ENCODE peak calls at places on chromosomes 2 and 18, in four cellular contexts. One of them, this sample, is unnamed.

GRCh38 chr18:48948112-48949050 is 2.4 kb downstream of the SMAD7 start:
- DNase-seq in A549: no peak
- DNase-seq in tibial artery: no peak
- DNase-seq in ovary: no peak
- DNase-seq in this sample: peak; percentile 83

GRCh38 chr2:28906376-28906775 is 11.9 kb downstream of the WDR43 start:
- DNase-seq in A549: no peak
- DNase-seq in tibial artery: no peak
- DNase-seq in ovary: no peak
- DNase-seq in this sample: no peak

GRCh38 chr18:55328301-55328700 is 259.7 kb downstream of the TCF4 start:
- DNase-seq in A549: no peak
- DNase-seq in tibial artery: no peak
- DNase-seq in ovary: no peak
- DNase-seq in this sample: no peak

GRCh38 chr2:106771811-106772210 is 114.2 kb downstream of the ST6GAL2 start:
- DNase-seq in A549: no peak
- DNase-seq in tibial artery: no peak
- DNase-seq in ovary: no peak
- DNase-seq in this sample: no peak

GRCh38 chr2:157107877-157108276 is 149.6 kb upstream of the GALNT5 start:
- DNase-seq in A549: no peak
- DNase-seq in tibial artery: no peak
- DNase-seq in ovary: no peak
- DNase-seq in this sample: no peak

GRCh38 chr2:108449410-108450200 is 599 bp downstream of the GCC2 start:
- DNase-seq in A549: peak; percentile 9
- DNase-seq in tibial artery: no peak
- DNase-seq in ovary: peak; percentile 19
- DNase-seq in this sample: no peak

GRCh38 chr2:127056086-127056485 is 50.9 kb downstream of the BIN1 start:
- DNase-seq in A549: no peak
- DNase-seq in tibial artery: no peak
- DNase-seq in ovary: no peak
- DNase-seq in this sample: no peak

GRCh38 chr18:36757081-36757480 is 71.7 kb downstream of the TPGS2 start:
- DNase-seq in A549: peak; percentile 56
- DNase-seq in tibial artery: no peak
- DNase-seq in ovary: no peak
- DNase-seq in this sample: no peak

GRCh38 chr2:72117718-72118117 is 29.9 kb downstream of the CYP26B1 start:
- DNase-seq in A549: no peak
- DNase-seq in tibial artery: no peak
- DNase-seq in ovary: no peak
- DNase-seq in this sample: no peak

GRCh38 chr18:24727685-24728084 is 267.2 kb downstream of the HRH4 start:
- DNase-seq in A549: no peak
- DNase-seq in tibial artery: no peak
- DNase-seq in ovary: no peak
- DNase-seq in this sample: no peak

GRCh38 chr2:57888463-57888862 is 158.1 kb upstream of the VRK2 start:
- DNase-seq in A549: no peak
- DNase-seq in tibial artery: no peak
- DNase-seq in ovary: no peak
- DNase-seq in this sample: no peak

GRCh38 chr2:109128466-109129355 is at the start of gene SH3RF3:
- DNase-seq in A549: peak; percentile 24
- DNase-seq in tibial artery: peak; percentile 86
- DNase-seq in ovary: peak; percentile 49
- DNase-seq in this sample: peak; percentile 79

GRCh38 chr2:219308142-219309093 is 783 bp downstream of the PTPRN start:
- DNase-seq in A549: peak; percentile 70
- DNase-seq in tibial artery: no peak
- DNase-seq in ovary: peak; percentile 55
- DNase-seq in this sample: peak; percentile 79

GRCh38 chr18:75473316-75473715 is 45.8 kb upstream of the SMIM21 start:
- DNase-seq in A549: no peak
- DNase-seq in tibial artery: no peak
- DNase-seq in ovary: no peak
- DNase-seq in this sample: no peak

GRCh38 chr2:236638707-236639106 is 69.1 kb downstream of the ACKR3 start:
- DNase-seq in A549: no peak
- DNase-seq in tibial artery: peak; percentile 53
- DNase-seq in ovary: no peak
- DNase-seq in this sample: peak; percentile 34

GRCh38 chr2:240250985-240251847 is 110.8 kb upstream of the OTOS start:
- DNase-seq in A549: peak; percentile 80
- DNase-seq in tibial artery: peak; percentile 99
- DNase-seq in ovary: peak; percentile 95
- DNase-seq in this sample: peak; percentile 92

GRCh38 chr18:10234281-10234680 is 220.2 kb upstream of the APCDD1 start:
- DNase-seq in A549: no peak
- DNase-seq in tibial artery: no peak
- DNase-seq in ovary: no peak
- DNase-seq in this sample: no peak

GRCh38 chr2:11343626-11344341 is 652 bp downstream of the ROCK2 start:
- DNase-seq in A549: peak; percentile 36
- DNase-seq in tibial artery: peak; percentile 79
- DNase-seq in ovary: peak; percentile 42
- DNase-seq in this sample: peak; percentile 80

GRCh38 chr2:44291281-44292248 is 16.3 kb downstream of the SLC3A1 start:
- DNase-seq in A549: peak; percentile 81
- DNase-seq in tibial artery: peak; percentile 80
- DNase-seq in ovary: no peak
- DNase-seq in this sample: peak; percentile 70

DNA sequence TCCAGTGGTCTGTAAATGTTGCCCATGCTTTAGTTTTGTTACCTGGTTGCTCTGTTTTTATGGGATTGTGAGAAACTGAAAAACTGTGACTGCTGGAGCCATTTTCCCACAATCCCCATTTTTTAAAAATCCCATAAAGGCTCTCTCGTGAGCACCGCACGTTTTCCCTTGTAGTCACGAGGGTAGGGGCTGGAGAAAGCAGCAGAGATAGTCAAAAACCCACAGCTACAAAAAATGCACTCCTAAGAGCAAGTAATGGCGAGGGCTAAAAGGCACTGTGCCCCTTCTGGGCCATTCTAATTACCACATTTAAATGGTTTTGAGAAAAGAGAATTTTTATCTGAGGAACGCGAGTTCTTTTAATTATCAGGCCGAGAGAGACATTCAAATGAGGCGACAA is 1.8 kb upstream of the CTDP1 start:
- DNase-seq in A549: no peak
- DNase-seq in tibial artery: peak; percentile 24
- DNase-seq in ovary: no peak
- DNase-seq in this sample: no peak
- H3K27ac ChIP-seq in A549: no peak overlapping the region
- H3K27ac ChIP-seq in tibial artery: no peak overlapping the region
- H3K27ac ChIP-seq in ovary: no peak overlapping the region
- H3K27ac ChIP-seq in this sample: peak overlapping the region; percentile 99

DNA sequence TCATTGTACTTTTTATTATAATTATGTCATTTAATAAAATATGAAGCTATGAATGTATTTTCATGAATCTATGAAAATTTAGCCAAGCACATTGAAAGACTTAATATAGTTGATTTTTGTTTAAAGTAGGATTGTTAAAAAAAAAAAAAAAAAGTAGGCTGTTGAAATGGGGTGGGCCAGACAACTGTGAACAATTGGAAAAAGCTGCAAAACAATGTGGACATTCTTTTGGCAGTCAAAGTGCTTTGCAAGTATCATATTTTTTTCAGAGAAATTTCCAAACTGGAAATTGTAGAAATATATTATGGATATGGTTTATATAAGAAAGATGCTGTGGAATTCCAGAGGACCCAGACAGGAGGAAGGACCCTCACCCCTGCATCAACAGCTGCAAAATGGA is 82.1 kb downstream of the ETAA1 start:
- DNase-seq in A549: no peak
- DNase-seq in tibial artery: no peak
- DNase-seq in ovary: no peak
- DNase-seq in this sample: no peak
- H3K4me1 ChIP-seq in A549: peaks cover 8% of the 10 kb centered on the region
- H3K4me1 ChIP-seq in tibial artery: peaks cover 8% of the 10 kb centered on the region
- H3K4me1 ChIP-seq in ovary: no peaks in the 10 kb centered on the region
- H3K4me1 ChIP-seq in this sample: peaks cover 4% of the 10 kb centered on the region

GRCh38 chr2:23588788-23589187 is 203.8 kb downstream of the KLHL29 start:
- DNase-seq in A549: no peak
- DNase-seq in tibial artery: no peak
- DNase-seq in ovary: no peak
- DNase-seq in this sample: peak; percentile 16

GRCh38 chr2:23586691-23587090 is 201.7 kb downstream of the KLHL29 start:
- DNase-seq in A549: no peak
- DNase-seq in tibial artery: no peak
- DNase-seq in ovary: no peak
- DNase-seq in this sample: peak; percentile 36

GRCh38 chr2:23587330-23587729 is 202.4 kb downstream of the KLHL29 start:
- DNase-seq in A549: no peak
- DNase-seq in tibial artery: no peak
- DNase-seq in ovary: no peak
- DNase-seq in this sample: no peak

GRCh38 chr2:23589220-23589647 is 204.3 kb downstream of the KLHL29 start:
- DNase-seq in A549: no peak
- DNase-seq in tibial artery: peak; percentile 66
- DNase-seq in ovary: no peak
- DNase-seq in this sample: no peak

GRCh38 chr2:23588106-23588505 is 203.1 kb downstream of the KLHL29 start:
- DNase-seq in A549: no peak
- DNase-seq in tibial artery: no peak
- DNase-seq in ovary: no peak
- DNase-seq in this sample: peak; percentile 51
- H3K27ac ChIP-seq in A549: no peak overlapping the region
- H3K27ac ChIP-seq in tibial artery: peak overlapping the region; percentile 87
- H3K27ac ChIP-seq in ovary: no peak overlapping the region
- H3K27ac ChIP-seq in this sample: no peak overlapping the region

DNA sequence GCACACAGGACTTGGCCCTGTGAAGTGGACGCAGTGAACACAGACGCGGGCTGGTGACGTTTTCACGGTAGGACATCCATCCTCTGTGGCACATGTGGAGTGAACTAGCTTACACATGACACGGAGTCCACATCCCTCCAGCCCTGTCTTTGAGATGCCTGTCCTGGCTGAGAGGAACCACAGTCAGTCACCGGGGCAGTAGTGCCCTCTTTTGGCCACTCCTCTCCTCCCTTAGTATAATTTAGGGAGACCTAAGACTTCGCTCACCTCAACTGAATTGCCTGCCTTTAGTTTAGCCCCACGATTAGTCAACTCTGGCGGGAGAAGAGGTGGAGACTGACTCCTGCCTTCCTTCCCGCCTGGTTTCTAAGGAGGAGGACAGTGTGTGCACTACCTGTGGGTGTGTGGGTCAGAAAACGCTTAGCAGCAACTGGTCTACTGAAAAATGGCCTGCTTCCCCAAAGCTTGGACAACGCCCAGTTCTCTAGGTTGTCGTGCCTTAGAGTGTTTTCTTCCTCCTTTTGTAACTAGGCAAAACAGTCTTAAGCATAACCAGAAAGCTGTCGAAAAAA is 70.6 kb downstream of the MBP start:
- DNase-seq in A549: no peak
- DNase-seq in tibial artery: no peak
- DNase-seq in ovary: no peak
- DNase-seq in this sample: no peak
- H3K4me1 ChIP-seq in A549: peaks cover 42% of the 10 kb centered on the region
- H3K4me1 ChIP-seq in tibial artery: peaks cover 36% of the 10 kb centered on the region
- H3K4me1 ChIP-seq in ovary: no peaks in the 10 kb centered on the region
- H3K4me1 ChIP-seq in this sample: peaks cover 66% of the 10 kb centered on the region

DNA sequence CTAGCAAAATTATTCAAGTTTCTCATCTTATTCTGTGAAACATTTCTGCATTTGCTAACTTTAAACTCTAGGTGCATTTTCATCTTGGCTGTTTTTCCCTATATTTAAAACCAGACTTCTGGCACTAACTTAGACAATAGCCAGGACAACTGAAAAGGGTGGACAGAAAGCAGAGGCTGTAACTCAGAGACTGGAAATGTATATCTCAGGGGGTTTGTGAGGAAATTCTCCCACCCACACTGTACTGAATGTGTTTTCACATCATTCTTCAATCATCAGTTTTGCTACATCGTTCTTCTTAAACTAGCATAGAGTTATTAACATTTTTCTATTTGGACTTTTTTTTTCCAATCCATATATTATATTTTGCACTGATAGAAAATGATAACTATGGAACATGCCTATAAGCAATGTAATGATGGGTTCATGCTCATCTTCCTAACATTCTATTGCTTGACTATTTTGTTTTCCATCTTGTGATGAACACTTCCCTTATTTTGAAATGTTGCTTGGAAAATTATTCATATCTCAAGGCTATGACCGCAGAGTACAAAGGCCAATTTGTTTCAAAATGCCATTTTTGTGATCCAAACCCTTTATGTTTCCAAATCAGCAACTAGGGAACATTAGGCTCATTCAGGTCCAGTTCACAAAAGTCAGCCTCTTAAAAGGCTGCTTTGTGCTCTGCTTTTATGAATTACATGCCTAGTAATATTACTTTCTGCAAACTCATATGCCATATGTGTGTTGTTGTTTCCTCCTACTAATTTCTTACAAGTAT is 125.8 kb upstream of the CDH19 start:
- DNase-seq in A549: no peak
- DNase-seq in tibial artery: no peak
- DNase-seq in ovary: no peak
- DNase-seq in this sample: no peak
- H3K27ac ChIP-seq in A549: no peak overlapping the region
- H3K27ac ChIP-seq in tibial artery: no peak overlapping the region
- H3K27ac ChIP-seq in ovary: no peak overlapping the region
- H3K27ac ChIP-seq in this sample: no peak overlapping the region

GRCh38 chr2:42298996-42299754 is 61.8 kb downstream of the COX7A2L start:
- DNase-seq in A549: no peak
- DNase-seq in tibial artery: no peak
- DNase-seq in ovary: no peak
- DNase-seq in this sample: no peak
- H3K4me1 ChIP-seq in A549: no peaks in the 10 kb centered on the region
- H3K4me1 ChIP-seq in tibial artery: peaks cover 4% of the 10 kb centered on the region
- H3K4me1 ChIP-seq in ovary: no peaks in the 10 kb centered on the region
- H3K4me1 ChIP-seq in this sample: peaks cover 8% of the 10 kb centered on the region

This sample was measured in upper lobe of right lung.